ENCODE peak calls at places on chromosomes 3 and 15, in six cellular contexts. X is A549; T is uterus; M is CD4-positive, alpha-beta memory T cell; J is breast epithelium; S is body of pancreas. O is an unnamed sample.

GRCh38 chr3:108931025-108931424 is 22.7 kb downstream of the GUCA1C start:
- DNase-seq in X (no peak), T (no peak), M (no peak), J (no peak), S (no peak), O (no peak)

GRCh38 chr15:29440541-29440940 is 170.9 kb upstream of the NSMCE3 start:
- DNase-seq in X (no peak), T (no peak), M (no peak), J (no peak), S (no peak), O (no peak)

GRCh38 chr3:42900226-42900625 is 5.7 kb upstream of the ZNF662 start:
- DNase-seq in X (no peak), T (no peak), M (no peak), J (no peak), S (no peak), O (no peak)

GRCh38 chr3:13066236-13066635 is 7.0 kb downstream of the IQSEC1 start:
- DNase-seq in X (no peak), T (no peak), M (no peak), J (no peak), S (no peak), O (no peak)

GRCh38 chr15:77446840-77447390 is 26.2 kb downstream of the HMG20A start:
- DNase-seq in X (no peak), T (no peak), M (no peak), J (no peak), S (no peak), O (no peak)

GRCh38 chr15:92006186-92007028 is 152.9 kb downstream of the SLCO3A1 start:
- DNase-seq in X (no peak), T (no peak), M (no peak), J (no peak), S (no peak), O (no peak)

GRCh38 chr15:89999676-90000174 is 1.4 kb upstream of the ZNF710 start:
- DNase-seq in X (no peak), T (peak; percentile 22), M (peak; percentile 46), J (no peak), S (peak; percentile 60), O (no peak)

GRCh38 chr3:40996382-40996781 is 202.9 kb upstream of the CTNNB1 start:
- DNase-seq in X (no peak), T (no peak), M (no peak), J (no peak), S (no peak), O (no peak)

GRCh38 chr15:39358441-39359041 is 222.3 kb upstream of the THBS1 start:
- DNase-seq in X (no peak), T (peak; percentile 65), M (no peak), J (no peak), S (peak; percentile 33), O (no peak)

GRCh38 chr3:184651945-184652344 is 59.9 kb downstream of the MAGEF1 start:
- DNase-seq in X (no peak), T (no peak), M (no peak), J (peak; percentile 64), S (no peak), O (no peak)

GRCh38 chr15:57153140-57153539 is 223.2 kb upstream of the CGNL1 start:
- DNase-seq in X (no peak), T (no peak), M (no peak), J (no peak), S (no peak), O (no peak)

GRCh38 chr15:50138391-50138790 is 19.4 kb upstream of the ATP8B4 start:
- DNase-seq in X (peak; percentile 51), T (no peak), M (no peak), J (no peak), S (no peak), O (no peak)

GRCh38 chr3:8776406-8776805 is 7.0 kb upstream of the OXTR start:
- DNase-seq in X (peak; percentile 11), T (no peak), M (no peak), J (peak; percentile 76), S (no peak), O (no peak)

GRCh38 chr3:74271541-74271940 is 342.9 kb downstream of the CNTN3 start:
- DNase-seq in X (no peak), T (no peak), M (no peak), J (no peak), S (no peak), O (no peak)

GRCh38 chr15:91307561-91307960 is 207.5 kb downstream of the SV2B start:
- DNase-seq in X (no peak), T (no peak), M (no peak), J (no peak), S (no peak), O (no peak)

GRCh38 chr15:59549339-59549807 is 62.2 kb upstream of the GCNT3 start:
- DNase-seq in X (no peak), T (no peak), M (no peak), J (no peak), S (no peak), O (no peak)

GRCh38 chr3:114878119-114878839 is 268.8 kb downstream of the ZBTB20 start:
- DNase-seq in X (peak; percentile 12), T (no peak), M (no peak), J (no peak), S (no peak), O (no peak)

GRCh38 chr15:55403531-55403930 is 4.6 kb downstream of the CCPG1 start:
- DNase-seq in X (peak; percentile 51), T (no peak), M (no peak), J (no peak), S (no peak), O (no peak)

GRCh38 chr3:190092250-190092649 is 28.4 kb downstream of the P3H2 start:
- DNase-seq in X (no peak), T (no peak), M (no peak), J (no peak), S (no peak), O (no peak)

GRCh38 chr3:44530957-44531356 is 24.0 kb upstream of the ZKSCAN7 start:
- DNase-seq in X (no peak), T (no peak), M (no peak), J (no peak), S (no peak), O (no peak)

GRCh38 chr3:171791695-171792082 is 18.6 kb downstream of the PLD1 start:
- DNase-seq in X (no peak), T (no peak), M (no peak), J (no peak), S (no peak), O (no peak)

GRCh38 chr3:171790898-171791694 is 19.2 kb downstream of the PLD1 start:
- DNase-seq in X (no peak), T (no peak), M (no peak), J (no peak), S (no peak), O (no peak)

GRCh38 chr3:171788546-171789351 is 21.5 kb downstream of the PLD1 start:
- DNase-seq in X (no peak), T (no peak), M (no peak), J (no peak), S (no peak), O (no peak)

GRCh38 chr3:171790574-171790897 is 19.7 kb downstream of the PLD1 start:
- DNase-seq in X (no peak), T (no peak), M (no peak), J (no peak), S (no peak), O (no peak)

DNA sequence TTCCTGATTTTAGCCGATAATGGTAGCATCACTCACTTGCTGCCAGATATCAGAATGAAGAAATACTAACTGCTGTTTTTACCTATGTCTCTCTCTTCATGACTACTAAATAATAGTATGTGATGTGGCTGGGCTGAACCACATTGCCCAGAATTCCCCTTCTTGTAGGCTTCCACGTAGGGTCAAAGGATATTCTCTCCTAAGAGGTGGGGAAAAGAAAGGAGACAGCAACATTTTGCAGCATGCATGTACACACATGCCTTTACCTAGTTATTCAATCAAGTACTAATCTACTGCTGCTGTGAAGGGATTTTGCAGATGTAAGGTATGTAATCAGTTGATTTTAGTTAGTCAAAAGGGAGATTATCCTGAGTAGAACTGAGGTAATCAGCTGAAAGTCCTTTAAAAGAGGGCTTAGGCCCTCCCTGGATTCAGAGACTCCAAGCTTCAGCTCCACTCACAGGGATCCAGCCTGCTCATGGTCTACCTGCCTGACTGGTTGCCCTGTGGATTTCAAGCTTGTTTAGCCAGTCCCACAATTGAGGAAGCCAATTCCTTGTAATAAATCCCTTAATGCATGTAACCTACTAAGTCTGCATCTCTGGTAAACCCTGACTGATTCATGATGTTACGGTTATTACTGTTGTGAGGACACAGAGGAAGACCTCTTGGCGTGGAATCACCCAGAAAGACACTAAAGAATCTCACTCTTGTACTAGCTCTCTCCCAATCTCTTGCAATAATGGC is 20.4 kb downstream of the PLD1 start:
- DNase-seq in X (no peak), T (no peak), M (no peak), J (no peak), S (no peak), O (no peak)
- H3K27ac ChIP-seq in X (no peak overlapping the region), T (no peak overlapping the region), M (no peak overlapping the region), J (peak overlapping the region; percentile 82), S (no peak overlapping the region), O (no peak overlapping the region)

DNA sequence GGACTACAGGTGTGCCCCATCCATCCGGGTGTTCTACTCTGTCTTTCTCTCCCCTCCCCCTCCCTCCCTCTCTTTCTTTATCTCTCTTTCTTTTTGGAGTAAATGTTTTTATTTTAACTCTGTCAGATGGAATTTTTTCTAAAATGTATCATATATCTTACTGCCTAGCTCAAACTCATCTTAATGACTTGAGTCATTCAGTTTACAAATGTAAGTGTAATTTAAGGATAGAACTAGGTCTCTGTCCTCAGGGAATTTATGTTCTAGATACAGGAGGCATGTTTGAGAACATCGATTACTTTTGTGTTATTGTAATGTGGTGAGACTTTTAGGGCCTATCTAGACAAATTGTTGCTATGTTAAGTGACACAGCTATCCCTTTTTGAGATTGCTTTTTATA is 3.5 kb downstream of the TBC1D23 start:
- DNase-seq in X (no peak), T (no peak), M (no peak), J (no peak), S (no peak), O (no peak)
- H3K4me1 ChIP-seq in X (peaks cover 10% of the 10 kb centered on the region), T (peaks cover 6% of the 10 kb centered on the region), M (peaks cover 44% of the 10 kb centered on the region), J (peaks cover 11% of the 10 kb centered on the region), S (peaks cover 65% of the 10 kb centered on the region), O (no peaks in the 10 kb centered on the region)

DNA sequence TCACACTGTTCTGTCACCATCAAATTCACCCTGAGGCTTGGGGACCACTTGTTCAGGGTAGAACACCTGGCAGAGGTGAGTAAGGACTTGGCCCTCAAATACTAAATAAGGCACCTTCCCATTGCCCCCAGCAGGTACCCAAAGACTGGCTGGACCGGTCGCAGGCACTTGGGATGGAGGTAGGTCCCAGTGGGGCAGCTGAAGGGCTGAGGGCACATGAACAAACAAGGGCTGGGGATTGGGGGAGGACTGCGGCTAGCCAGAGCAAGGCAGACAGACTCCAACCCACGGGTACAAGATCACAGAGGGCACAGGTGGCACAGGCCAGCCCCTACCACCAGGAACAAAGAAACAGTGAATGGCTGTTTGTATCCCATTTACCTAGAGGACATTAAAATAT is 1.9 kb downstream of the MRPS25 start:
- DNase-seq in X (no peak), T (no peak), M (no peak), J (no peak), S (no peak), O (no peak)
- H3K4me3 ChIP-seq in X (peak overlapping the region; percentile 87), T (no peak overlapping the region), M (no peak overlapping the region), J (no peak overlapping the region), S (no peak overlapping the region), O (no peak overlapping the region)

DNA sequence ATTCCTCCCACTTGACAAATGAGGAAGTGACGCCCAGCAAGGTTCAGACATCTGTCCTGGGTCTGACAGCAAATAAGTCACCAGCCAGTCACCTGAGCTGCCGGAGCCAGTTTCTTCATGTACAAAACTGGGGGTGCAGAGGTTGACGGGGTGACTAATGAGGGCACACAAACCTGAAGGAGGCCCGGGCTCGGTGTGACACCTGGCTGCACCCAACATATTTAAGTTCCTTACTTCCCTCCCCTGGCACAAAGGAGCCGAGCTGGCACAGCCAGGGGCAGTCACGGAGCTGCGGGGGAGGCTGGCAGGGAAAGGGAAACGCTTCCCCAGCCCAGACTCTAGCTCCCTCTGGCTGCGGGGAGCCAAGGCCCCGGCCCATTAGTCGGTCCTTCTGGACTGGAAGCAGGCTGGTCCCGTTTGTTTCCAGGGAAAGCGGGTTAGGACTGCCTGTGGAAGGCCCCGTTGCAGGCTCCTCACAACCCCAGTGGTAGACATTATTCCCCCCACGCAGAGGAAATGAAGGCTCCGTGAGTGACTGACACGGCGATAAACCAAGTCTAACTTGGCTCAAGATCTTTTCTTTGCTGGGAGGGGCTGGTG is 2.3 kb downstream of the FBXL22 start:
- DNase-seq in X (peak; percentile 72), T (peak; percentile 65), M (peak; percentile 72), J (peak; percentile 73), S (peak; percentile 81), O (no peak)
- H3K27ac ChIP-seq in X (peak overlapping the region; percentile 87), T (peak overlapping the region; percentile 84), M (peak overlapping the region; percentile 65), J (peak overlapping the region; percentile 87), S (peak overlapping the region; percentile 94), O (no peak overlapping the region)